ENCODE peak calls at places on chromosomes 2 and 18, in eight cellular contexts. Z is ovary, R is right atrium auricular region, Y is lower lobe of right lung, W is right lobe of liver, L is adrenal gland, U is lower leg skin, X is HFF-Myc. J is an unnamed sample.

GRCh38 chr2:223835701-223836532 is 1.5 kb downstream of the AP1S3 start:
- DNase-seq in R (no peak), Y (peak), U (no peak), X (no peak), Z (no peak), L (no peak), W (no peak), J (no peak)

GRCh38 chr18:22691988-22692710 is 241.0 kb upstream of the RBBP8 start:
- DNase-seq in Z (no peak), R (no peak), Y (no peak), L (no peak), W (no peak), U (no peak), X (peak), J (no peak)

GRCh38 chr2:74457129-74457548 is 1.1 kb upstream of the WBP1 start:
- DNase-seq in Z (no peak), X (no peak), W (no peak), L (no peak), Y (no peak), R (no peak), U (no peak), J (no peak)

GRCh38 chr2:44974064-44974715 is 32.7 kb downstream of the SIX3 start:
- DNase-seq in Y (no peak), X (peak), W (no peak), U (peak), L (peak), R (no peak), Z (no peak), J (no peak)

GRCh38 chr18:23958036-23958435 is 56.5 kb upstream of the TTC39C start:
- DNase-seq in Z (peak), X (no peak), L (no peak), U (peak), Y (no peak), W (peak), R (peak), J (no peak)

GRCh38 chr2:196914867-196915465 is 11.5 kb downstream of the PGAP1 start:
- DNase-seq in Y (no peak), U (no peak), R (no peak), Z (no peak), X (no peak), L (no peak), W (no peak), J (peak)

GRCh38 chr18:36284671-36285295 is 12.7 kb upstream of the FHOD3 start:
- DNase-seq in Y (no peak), L (no peak), R (no peak), X (peak), U (no peak), W (no peak), Z (peak), J (peak)

GRCh38 chr2:147374410-147374811 is 470.4 kb upstream of the ACVR2A start:
- DNase-seq in L (no peak), R (no peak), X (no peak), Z (no peak), W (no peak), U (no peak), Y (no peak), J (no peak)

GRCh38 chr2:10889741-10890215 is 22.0 kb upstream of the KCNF1 start:
- DNase-seq in U (peak), Z (no peak), X (no peak), Y (no peak), L (no peak), R (no peak), W (no peak), J (no peak)

GRCh38 chr2:186255823-186256222 is 230.2 kb upstream of the ZC3H15 start:
- DNase-seq in X (no peak), R (no peak), Z (no peak), L (no peak), W (no peak), Y (no peak), U (no peak), J (no peak)

GRCh38 chr2:189393440-189394111 is 47.7 kb upstream of the WDR75 start:
- DNase-seq in X (peak), W (no peak), Y (no peak), L (no peak), Z (no peak), U (no peak), R (no peak), J (no peak)

GRCh38 chr18:45456076-45457066 is 158.9 kb upstream of the SLC14A2 start:
- DNase-seq in Y (no peak), W (no peak), R (no peak), L (no peak), U (no peak), Z (no peak), X (no peak), J (no peak)

GRCh38 chr2:32852821-32853220 is 93.9 kb upstream of the LTBP1 start:
- DNase-seq in W (no peak), Z (no peak), X (no peak), R (no peak), L (no peak), U (no peak), Y (no peak), J (no peak)

GRCh38 chr2:15939854-15940660 is at the start of gene MYCN:
- DNase-seq in X (no peak), Z (peak), U (peak), L (peak), R (peak), W (peak), Y (no peak), J (peak)

GRCh38 chr2:128510701-128511100 is 192.0 kb upstream of the HS6ST1 start:
- DNase-seq in Y (no peak), W (no peak), X (peak), Z (no peak), R (no peak), L (no peak), U (no peak), J (no peak)

GRCh38 chr2:22697054-22697453 is 687.9 kb upstream of the KLHL29 start:
- DNase-seq in L (no peak), X (no peak), Y (no peak), R (no peak), Z (no peak), U (no peak), W (no peak), J (no peak)

GRCh38 chr2:46015671-46016070 is 281.5 kb upstream of the EPAS1 start:
- DNase-seq in R (no peak), L (no peak), X (no peak), W (no peak), U (no peak), Z (no peak), Y (no peak), J (no peak)

GRCh38 chr2:46013726-46014125 is 283.5 kb upstream of the EPAS1 start:
- DNase-seq in Y (no peak), X (no peak), L (no peak), R (no peak), W (no peak), Z (no peak), U (no peak), J (no peak)

GRCh38 chr2:46018773-46019593 is 278.2 kb upstream of the EPAS1 start:
- DNase-seq in R (no peak), W (no peak), Y (no peak), Z (no peak), U (no peak), L (no peak), X (no peak), J (no peak)

GRCh38 chr2:46012618-46013240 is 284.5 kb upstream of the EPAS1 start:
- DNase-seq in Z (no peak), U (no peak), L (no peak), W (no peak), X (no peak), R (no peak), Y (no peak), J (no peak)

GRCh38 chr2:46014911-46015654 is 282.1 kb upstream of the EPAS1 start:
- DNase-seq in L (no peak), Z (no peak), U (no peak), Y (no peak), W (no peak), X (peak), R (no peak), J (no peak)
- H3K4me3 ChIP-seq in L (no peak), Z (no peak), U (no peak), Y (no peak), W (no peak), X (no peak), R (no peak), J (no peak)

DNA sequence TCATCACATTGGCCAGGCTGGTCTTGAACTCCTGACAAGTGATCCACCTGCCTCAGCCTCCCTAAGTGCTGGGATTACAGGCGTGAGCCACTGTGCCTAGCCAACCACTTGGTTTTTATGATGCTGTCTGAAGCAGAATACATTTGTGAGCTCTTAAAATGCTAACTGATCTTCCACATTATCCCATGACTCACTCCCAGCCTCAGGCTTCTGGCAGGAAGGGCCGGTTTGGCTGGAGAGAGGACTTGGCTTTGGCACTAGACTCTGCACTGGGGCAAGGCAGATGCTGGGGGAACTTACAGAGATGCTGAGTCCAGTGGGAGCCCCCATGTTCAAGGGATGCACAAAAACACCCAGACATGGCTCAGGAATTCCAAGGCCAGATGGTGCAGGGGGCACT is 40.5 kb upstream of the SH3BP4 start:
- DNase-seq in X (peak), Y (no peak), W (no peak), U (no peak), L (peak), R (no peak), Z (no peak), J (no peak)
- H3K4me3 ChIP-seq in X (no peak), Y (no peak), W (no peak), U (no peak), L (no peak), R (no peak), Z (no peak), J (no peak)

GRCh38 chr2:191500566-191501389 is 177.2 kb upstream of the NABP1 start:
- DNase-seq in W (no peak), L (no peak), Y (no peak), U (no peak), X (no peak), R (no peak), Z (peak), J (no peak)

GRCh38 chr2:191499050-191499449 is 178.9 kb upstream of the NABP1 start:
- DNase-seq in W (no peak), U (no peak), X (no peak), Z (no peak), Y (no peak), L (no peak), R (no peak), J (no peak)

GRCh38 chr2:191497822-191498221 is 180.1 kb upstream of the NABP1 start:
- DNase-seq in W (no peak), X (no peak), U (no peak), Y (no peak), R (no peak), Z (no peak), L (no peak), J (no peak)

GRCh38 chr2:191499874-191500565 is 177.9 kb upstream of the NABP1 start:
- DNase-seq in W (no peak), U (no peak), X (peak), Z (no peak), R (no peak), L (no peak), Y (no peak), J (no peak)

GRCh38 chr2:191496838-191497237 is 181.1 kb upstream of the NABP1 start:
- DNase-seq in W (no peak), Y (no peak), X (no peak), R (no peak), U (no peak), L (no peak), Z (no peak), J (no peak)
- H3K4me3 ChIP-seq in W (no peak), Y (no peak), X (no peak), R (no peak), U (no peak), L (no peak), Z (no peak), J (no peak)

GRCh38 chr18:55321268-55322175 is 266.5 kb downstream of the TCF4 start:
- DNase-seq in R (peak), Z (peak), U (peak), W (peak), X (peak), Y (peak), L (peak), J (no peak)

GRCh38 chr18:55317832-55318231 is 270.2 kb downstream of the TCF4 start:
- DNase-seq in X (no peak), Y (no peak), L (no peak), W (no peak), R (no peak), U (no peak), Z (no peak), J (no peak)

GRCh38 chr18:55320399-55321255 is 267.4 kb downstream of the TCF4 start:
- DNase-seq in W (no peak), R (no peak), L (no peak), Z (no peak), U (no peak), X (no peak), Y (no peak), J (no peak)

GRCh38 chr18:55318864-55319516 is 269.0 kb downstream of the TCF4 start:
- DNase-seq in U (no peak), R (no peak), L (no peak), Y (no peak), W (no peak), X (no peak), Z (no peak), J (no peak)

GRCh38 chr18:55319517-55319905 is 268.5 kb downstream of the TCF4 start:
- DNase-seq in Y (no peak), U (no peak), L (no peak), X (no peak), R (no peak), Z (no peak), W (no peak), J (no peak)
- H3K4me3 ChIP-seq in Y (peak), U (no peak), L (peak), X (peak), R (peak), Z (peak), W (peak), J (no peak)

DNA sequence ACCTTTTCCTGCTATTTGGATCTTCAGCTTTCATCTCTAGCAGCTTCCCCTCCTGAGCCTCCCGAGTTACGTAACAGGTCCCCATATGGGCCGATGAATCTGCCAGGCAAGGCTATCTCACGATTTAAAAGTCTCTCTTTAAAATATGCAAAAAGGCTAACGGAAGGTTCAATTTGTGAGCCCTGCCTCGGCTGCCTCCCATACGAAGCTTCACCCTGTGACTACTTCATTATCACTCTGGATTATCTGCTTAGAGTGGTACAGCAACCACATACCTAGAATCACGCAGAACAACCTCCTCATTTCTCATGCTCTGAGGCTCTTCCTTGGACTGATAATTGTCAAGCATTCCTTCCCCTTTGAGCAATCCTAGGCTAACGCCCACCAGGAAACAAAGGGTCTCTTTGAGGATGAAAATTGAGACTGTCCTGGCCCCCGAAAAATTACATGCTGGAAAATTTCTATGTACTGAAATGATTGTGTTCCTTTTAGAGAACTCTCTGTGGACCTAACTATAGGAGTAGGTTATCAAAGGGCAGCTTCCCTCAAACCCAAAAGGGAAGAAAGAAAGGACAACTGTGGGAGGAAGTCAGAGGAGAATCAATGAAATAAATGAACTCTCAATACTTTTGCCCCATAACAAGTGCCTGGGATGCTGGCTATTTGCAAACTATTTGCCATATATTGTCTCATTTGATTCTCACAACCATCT is 147.3 kb downstream of the ZEB2 start:
- DNase-seq in Y (no peak), L (peak), W (no peak), Z (peak), X (no peak), U (no peak), R (no peak), J (no peak)
- H3K4me3 ChIP-seq in Y (no peak), L (no peak), W (no peak), Z (no peak), X (no peak), U (no peak), R (no peak), J (no peak)

GRCh38 chr2:58046335-58046584 is 346 bp upstream of the VRK2 start:
- DNase-seq in R (no peak), U (no peak), W (no peak), Y (no peak), L (no peak), X (no peak), Z (no peak), J (peak)

GRCh38 chr2:58047969-58048368 is 1.4 kb downstream of the VRK2 start:
- DNase-seq in L (no peak), Z (no peak), Y (no peak), U (no peak), W (no peak), X (no peak), R (no peak), J (no peak)

GRCh38 chr2:58047373-58047674 is 718 bp downstream of the VRK2 start:
- DNase-seq in L (no peak), U (no peak), R (no peak), Y (no peak), X (no peak), W (no peak), Z (no peak), J (no peak)

GRCh38 chr2:58045580-58046334 is 849 bp upstream of the VRK2 start:
- DNase-seq in U (no peak), R (no peak), Z (no peak), X (no peak), W (peak), L (no peak), Y (peak), J (no peak)

GRCh38 chr2:58046585-58047372 is at the start of gene VRK2:
- DNase-seq in Z (peak), Y (peak), W (peak), U (peak), L (peak), X (peak), R (peak), J (peak)
- H3K4me3 ChIP-seq in Z (peak), Y (peak), W (peak), U (peak), L (peak), X (peak), R (peak), J (peak)

DNA sequence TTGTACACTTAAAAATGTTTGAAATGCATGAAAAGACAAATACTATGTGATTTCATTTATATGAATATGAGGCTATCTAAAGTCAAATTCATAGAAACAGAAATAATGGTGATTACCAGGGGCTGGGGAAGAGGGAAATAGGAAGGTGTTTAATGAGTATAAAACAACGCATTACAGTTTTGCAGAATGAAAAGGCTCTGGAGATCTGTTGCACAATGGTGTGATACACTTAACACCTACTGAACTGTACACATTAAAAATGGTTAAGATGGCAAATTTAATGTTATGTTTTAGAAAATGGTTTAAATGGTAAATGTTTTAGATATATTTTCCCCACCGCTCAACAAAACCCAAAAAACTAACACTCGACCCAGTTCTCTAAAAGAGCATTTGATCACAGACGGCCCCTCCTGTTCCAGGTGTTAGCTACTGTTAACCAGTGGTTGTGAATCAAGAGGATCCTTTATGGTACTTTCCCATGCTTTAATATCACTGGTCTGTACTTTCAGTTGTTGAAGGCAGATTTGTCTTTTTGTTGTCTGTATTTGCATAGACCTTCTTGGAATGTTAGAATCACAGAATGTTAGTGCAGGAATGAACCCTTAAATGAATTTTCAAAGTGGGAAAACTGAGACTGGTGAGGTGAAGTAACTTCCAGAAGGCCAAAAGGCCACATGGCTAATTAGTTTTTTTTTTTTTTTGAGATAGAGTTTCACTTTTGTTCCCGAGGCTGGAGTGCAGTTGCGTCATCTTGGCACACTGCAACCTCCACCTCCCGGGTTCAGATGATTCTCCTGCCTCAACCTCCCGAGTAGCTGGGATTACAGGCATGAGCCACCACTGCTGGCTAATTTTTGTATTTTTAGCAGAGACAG is 10.2 kb downstream of the RAB10 start:
- DNase-seq in Y (peak), X (no peak), U (no peak), R (peak), Z (peak), W (peak), L (peak), J (no peak)
- H3K4me3 ChIP-seq in Y (peak), X (no peak), U (no peak), R (no peak), Z (no peak), W (peak), L (no peak), J (no peak)

GRCh38 chr18:59062643-59063006 is 77.1 kb upstream of the SEC11C start:
- DNase-seq in U (no peak), X (no peak), Z (no peak), R (no peak), L (no peak), Y (no peak), W (no peak), J (no peak)
- H3K4me3 ChIP-seq in U (no peak), X (no peak), Z (no peak), R (no peak), L (no peak), Y (no peak), W (no peak), J (no peak)

GRCh38 chr2:134258684-134259408 is 5.0 kb downstream of the MGAT5 start:
- DNase-seq in W (no peak), U (no peak), X (no peak), Z (no peak), L (no peak), R (no peak), Y (no peak), J (peak)
- H3K4me3 ChIP-seq in W (no peak), U (no peak), X (no peak), Z (no peak), L (no peak), R (no peak), Y (no peak), J (peak)

GRCh38 chr2:216189410-216189809 is 80.3 kb downstream of the XRCC5 start:
- DNase-seq in R (no peak), Z (no peak), Y (no peak), X (no peak), W (no peak), L (no peak), U (no peak), J (no peak)
- H3K4me3 ChIP-seq in R (no peak), Z (no peak), Y (no peak), X (no peak), W (no peak), L (no peak), U (no peak), J (no peak)